ENCODE peak calls at places on chromosomes 11 and 22, in nine cellular contexts. One of them, this sample, is unnamed.

GRCh38 chr11:29251738-29252137 is 765.1 kb downstream of the KCNA4 start:
- DNase-seq in pancreas: no peak
- DNase-seq in esophagus squamous epithelium: no peak
- DNase-seq in HAP-1: no peak
- DNase-seq in A673: no peak
- DNase-seq in CD4-positive, alpha-beta memory T cell: no peak
- DNase-seq in cardiac muscle cell: no peak
- DNase-seq in Caco-2: no peak
- DNase-seq in fibroblast of lung: no peak
- DNase-seq in this sample: no peak

GRCh38 chr11:114061053-114062049 is 1.8 kb downstream of the ZBTB16 start:
- DNase-seq in cardiac muscle cell: no peak
- DNase-seq in A673: peak; percentile 70
- DNase-seq in CD4-positive, alpha-beta memory T cell: no peak
- DNase-seq in Caco-2: no peak
- DNase-seq in esophagus squamous epithelium: no peak
- DNase-seq in pancreas: peak; percentile 77
- DNase-seq in fibroblast of lung: peak; percentile 68
- DNase-seq in HAP-1: no peak
- DNase-seq in this sample: peak; percentile 59

GRCh38 chr22:40855960-40856512 is 403 bp downstream of the ST13 start:
- DNase-seq in A673: peak; percentile 43
- DNase-seq in esophagus squamous epithelium: no peak
- DNase-seq in HAP-1: peak; percentile 53
- DNase-seq in CD4-positive, alpha-beta memory T cell: no peak
- DNase-seq in Caco-2: peak; percentile 37
- DNase-seq in cardiac muscle cell: peak; percentile 43
- DNase-seq in pancreas: no peak
- DNase-seq in fibroblast of lung: peak; percentile 29
- DNase-seq in this sample: peak; percentile 43

GRCh38 chr11:4161305-4161704 is 66.7 kb downstream of the RRM1 start:
- DNase-seq in pancreas: no peak
- DNase-seq in esophagus squamous epithelium: no peak
- DNase-seq in A673: no peak
- DNase-seq in Caco-2: no peak
- DNase-seq in CD4-positive, alpha-beta memory T cell: no peak
- DNase-seq in fibroblast of lung: no peak
- DNase-seq in HAP-1: no peak
- DNase-seq in cardiac muscle cell: no peak
- DNase-seq in this sample: no peak

GRCh38 chr11:3166268-3167142 is 1.4 kb upstream of the OSBPL5 start:
- DNase-seq in fibroblast of lung: no peak
- DNase-seq in CD4-positive, alpha-beta memory T cell: no peak
- DNase-seq in cardiac muscle cell: no peak
- DNase-seq in Caco-2: no peak
- DNase-seq in pancreas: peak; percentile 49
- DNase-seq in A673: no peak
- DNase-seq in esophagus squamous epithelium: no peak
- DNase-seq in HAP-1: peak; percentile 46
- DNase-seq in this sample: no peak

GRCh38 chr11:58513747-58514367 is 6.0 kb upstream of the OR5B21 start:
- DNase-seq in pancreas: no peak
- DNase-seq in fibroblast of lung: peak; percentile 74
- DNase-seq in Caco-2: peak; percentile 49
- DNase-seq in esophagus squamous epithelium: no peak
- DNase-seq in cardiac muscle cell: peak; percentile 52
- DNase-seq in CD4-positive, alpha-beta memory T cell: no peak
- DNase-seq in A673: peak; percentile 78
- DNase-seq in HAP-1: peak; percentile 62
- DNase-seq in this sample: no peak

GRCh38 chr11:67466367-67466766 is 2.7 kb downstream of the TMEM134 start:
- DNase-seq in A673: no peak
- DNase-seq in pancreas: no peak
- DNase-seq in fibroblast of lung: no peak
- DNase-seq in CD4-positive, alpha-beta memory T cell: no peak
- DNase-seq in Caco-2: peak; percentile 34
- DNase-seq in HAP-1: no peak
- DNase-seq in cardiac muscle cell: no peak
- DNase-seq in esophagus squamous epithelium: no peak
- DNase-seq in this sample: peak; percentile 35

GRCh38 chr11:95299078-95299611 is 68.1 kb upstream of the SESN3 start:
- DNase-seq in Caco-2: peak; percentile 57
- DNase-seq in pancreas: no peak
- DNase-seq in HAP-1: peak; percentile 25
- DNase-seq in A673: no peak
- DNase-seq in cardiac muscle cell: no peak
- DNase-seq in esophagus squamous epithelium: no peak
- DNase-seq in CD4-positive, alpha-beta memory T cell: peak; percentile 30
- DNase-seq in fibroblast of lung: peak; percentile 22
- DNase-seq in this sample: no peak

GRCh38 chr11:96969251-96969650 is 579.4 kb downstream of the JRKL start:
- DNase-seq in A673: no peak
- DNase-seq in esophagus squamous epithelium: no peak
- DNase-seq in CD4-positive, alpha-beta memory T cell: no peak
- DNase-seq in pancreas: no peak
- DNase-seq in HAP-1: no peak
- DNase-seq in fibroblast of lung: no peak
- DNase-seq in Caco-2: no peak
- DNase-seq in cardiac muscle cell: no peak
- DNase-seq in this sample: no peak

GRCh38 chr11:12512826-12513395 is 135.5 kb downstream of the PARVA start:
- DNase-seq in HAP-1: no peak
- DNase-seq in Caco-2: no peak
- DNase-seq in CD4-positive, alpha-beta memory T cell: no peak
- DNase-seq in cardiac muscle cell: no peak
- DNase-seq in A673: no peak
- DNase-seq in fibroblast of lung: no peak
- DNase-seq in pancreas: no peak
- DNase-seq in esophagus squamous epithelium: no peak
- DNase-seq in this sample: no peak
- H3K36me3 ChIP-seq in HAP-1: no peaks in the 10 kb centered on the region
- H3K36me3 ChIP-seq in Caco-2: no peaks in the 10 kb centered on the region
- H3K36me3 ChIP-seq in CD4-positive, alpha-beta memory T cell: no peaks in the 10 kb centered on the region
- H3K36me3 ChIP-seq in cardiac muscle cell: no peaks in the 10 kb centered on the region
- H3K36me3 ChIP-seq in A673: no peaks in the 10 kb centered on the region
- H3K36me3 ChIP-seq in fibroblast of lung: peaks cover 5% of the 10 kb centered on the region
- H3K36me3 ChIP-seq in pancreas: peaks cover 17% of the 10 kb centered on the region
- H3K36me3 ChIP-seq in esophagus squamous epithelium: no peaks in the 10 kb centered on the region
- H3K36me3 ChIP-seq in this sample: no peaks in the 10 kb centered on the region

DNA sequence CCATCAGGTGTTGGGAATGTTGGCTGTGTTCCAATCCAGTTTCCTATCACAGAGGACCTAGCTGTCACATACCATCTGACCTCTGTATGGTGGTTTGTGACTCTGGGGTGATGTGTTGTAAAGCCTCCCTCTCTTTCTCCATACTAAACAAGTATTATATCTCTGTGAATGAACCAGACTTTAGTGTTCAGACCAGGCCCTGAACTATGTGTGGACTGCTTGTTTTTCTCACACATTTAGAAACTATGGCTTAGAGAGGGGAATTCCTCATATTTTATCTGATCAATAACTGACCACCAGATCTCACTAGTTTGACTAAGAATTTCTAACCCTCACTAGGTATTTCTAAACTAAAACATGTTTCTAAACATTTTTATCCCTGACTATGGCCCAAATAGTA is 17.5 kb downstream of the NCR3LG1 start:
- DNase-seq in esophagus squamous epithelium: no peak
- DNase-seq in CD4-positive, alpha-beta memory T cell: no peak
- DNase-seq in Caco-2: no peak
- DNase-seq in pancreas: no peak
- DNase-seq in A673: no peak
- DNase-seq in HAP-1: no peak
- DNase-seq in cardiac muscle cell: no peak
- DNase-seq in fibroblast of lung: no peak
- DNase-seq in this sample: no peak
- H3K9me3 ChIP-seq in esophagus squamous epithelium: peaks cover 59% of the 10 kb centered on the region
- H3K9me3 ChIP-seq in CD4-positive, alpha-beta memory T cell: peaks cover 26% of the 10 kb centered on the region
- H3K9me3 ChIP-seq in Caco-2: peaks cover 42% of the 10 kb centered on the region
- H3K9me3 ChIP-seq in pancreas: no peaks in the 10 kb centered on the region
- H3K9me3 ChIP-seq in A673: peaks cover 26% of the 10 kb centered on the region
- H3K9me3 ChIP-seq in HAP-1: peaks cover 28% of the 10 kb centered on the region
- H3K9me3 ChIP-seq in cardiac muscle cell: no peaks in the 10 kb centered on the region
- H3K9me3 ChIP-seq in fibroblast of lung: peaks cover 9% of the 10 kb centered on the region
- H3K9me3 ChIP-seq in this sample: no peaks in the 10 kb centered on the region

GRCh38 chr11:81916459-81916858 is 817.2 kb downstream of the FAM181B start:
- DNase-seq in esophagus squamous epithelium: no peak
- DNase-seq in Caco-2: no peak
- DNase-seq in HAP-1: no peak
- DNase-seq in CD4-positive, alpha-beta memory T cell: no peak
- DNase-seq in cardiac muscle cell: no peak
- DNase-seq in A673: no peak
- DNase-seq in fibroblast of lung: no peak
- DNase-seq in pancreas: no peak
- DNase-seq in this sample: no peak

GRCh38 chr11:81913793-81914192 is 819.9 kb downstream of the FAM181B start:
- DNase-seq in CD4-positive, alpha-beta memory T cell: no peak
- DNase-seq in esophagus squamous epithelium: no peak
- DNase-seq in fibroblast of lung: no peak
- DNase-seq in A673: no peak
- DNase-seq in pancreas: no peak
- DNase-seq in HAP-1: no peak
- DNase-seq in cardiac muscle cell: no peak
- DNase-seq in Caco-2: no peak
- DNase-seq in this sample: no peak

GRCh38 chr11:81915045-81915444 is 818.6 kb downstream of the FAM181B start:
- DNase-seq in Caco-2: no peak
- DNase-seq in CD4-positive, alpha-beta memory T cell: no peak
- DNase-seq in A673: peak; percentile 14
- DNase-seq in HAP-1: no peak
- DNase-seq in fibroblast of lung: peak; percentile 0
- DNase-seq in cardiac muscle cell: no peak
- DNase-seq in esophagus squamous epithelium: no peak
- DNase-seq in pancreas: no peak
- DNase-seq in this sample: no peak
- H3K36me3 ChIP-seq in Caco-2: no peaks in the 10 kb centered on the region
- H3K36me3 ChIP-seq in CD4-positive, alpha-beta memory T cell: no peaks in the 10 kb centered on the region
- H3K36me3 ChIP-seq in A673: no peaks in the 10 kb centered on the region
- H3K36me3 ChIP-seq in HAP-1: no peaks in the 10 kb centered on the region
- H3K36me3 ChIP-seq in fibroblast of lung: no peaks in the 10 kb centered on the region
- H3K36me3 ChIP-seq in cardiac muscle cell: no peaks in the 10 kb centered on the region
- H3K36me3 ChIP-seq in esophagus squamous epithelium: no peaks in the 10 kb centered on the region
- H3K36me3 ChIP-seq in pancreas: no peaks in the 10 kb centered on the region
- H3K36me3 ChIP-seq in this sample: no peaks in the 10 kb centered on the region

DNA sequence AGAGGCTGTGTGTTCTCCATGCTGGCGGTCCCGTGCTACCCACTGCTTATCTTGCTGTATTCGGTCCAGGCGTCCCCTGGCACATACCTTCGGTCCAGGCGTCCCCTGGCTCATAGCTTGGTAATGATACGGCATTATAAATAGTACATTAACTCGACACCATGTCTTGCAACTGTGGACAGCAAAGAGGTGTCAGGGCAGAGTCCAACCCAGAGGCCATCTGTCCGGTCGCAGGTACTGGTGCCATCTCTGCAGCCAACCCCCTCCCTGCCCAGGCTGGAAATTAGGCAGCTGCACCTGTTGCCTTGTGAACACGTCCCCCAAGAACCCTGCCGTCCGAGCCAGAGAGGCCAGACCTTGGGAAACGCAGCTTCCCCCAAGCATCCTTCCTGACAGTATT is 634.3 kb downstream of the BRD1 start:
- DNase-seq in esophagus squamous epithelium: no peak
- DNase-seq in A673: no peak
- DNase-seq in Caco-2: no peak
- DNase-seq in cardiac muscle cell: no peak
- DNase-seq in HAP-1: no peak
- DNase-seq in pancreas: no peak
- DNase-seq in fibroblast of lung: no peak
- DNase-seq in CD4-positive, alpha-beta memory T cell: no peak
- DNase-seq in this sample: no peak
- H3K9me3 ChIP-seq in esophagus squamous epithelium: no peaks in the 10 kb centered on the region
- H3K9me3 ChIP-seq in A673: no peaks in the 10 kb centered on the region
- H3K9me3 ChIP-seq in Caco-2: no peaks in the 10 kb centered on the region
- H3K9me3 ChIP-seq in cardiac muscle cell: no peaks in the 10 kb centered on the region
- H3K9me3 ChIP-seq in HAP-1: no peaks in the 10 kb centered on the region
- H3K9me3 ChIP-seq in pancreas: no peaks in the 10 kb centered on the region
- H3K9me3 ChIP-seq in fibroblast of lung: no peaks in the 10 kb centered on the region
- H3K9me3 ChIP-seq in CD4-positive, alpha-beta memory T cell: no peaks in the 10 kb centered on the region
- H3K9me3 ChIP-seq in this sample: no peaks in the 10 kb centered on the region

GRCh38 chr11:70109903-70110302 is 31.8 kb downstream of the ANO1 start:
- DNase-seq in cardiac muscle cell: no peak
- DNase-seq in HAP-1: no peak
- DNase-seq in A673: no peak
- DNase-seq in fibroblast of lung: no peak
- DNase-seq in pancreas: no peak
- DNase-seq in Caco-2: no peak
- DNase-seq in CD4-positive, alpha-beta memory T cell: no peak
- DNase-seq in esophagus squamous epithelium: no peak
- DNase-seq in this sample: no peak
- H3K36me3 ChIP-seq in cardiac muscle cell: no peaks in the 10 kb centered on the region
- H3K36me3 ChIP-seq in HAP-1: no peaks in the 10 kb centered on the region
- H3K36me3 ChIP-seq in A673: no peaks in the 10 kb centered on the region
- H3K36me3 ChIP-seq in fibroblast of lung: no peaks in the 10 kb centered on the region
- H3K36me3 ChIP-seq in pancreas: no peaks in the 10 kb centered on the region
- H3K36me3 ChIP-seq in Caco-2: no peaks in the 10 kb centered on the region
- H3K36me3 ChIP-seq in CD4-positive, alpha-beta memory T cell: no peaks in the 10 kb centered on the region
- H3K36me3 ChIP-seq in esophagus squamous epithelium: no peaks in the 10 kb centered on the region
- H3K36me3 ChIP-seq in this sample: no peaks in the 10 kb centered on the region

GRCh38 chr22:10781571-10782403 is 4746.2 kb upstream of the OR11H1 start:
- DNase-seq in Caco-2: no peak
- DNase-seq in cardiac muscle cell: no peak
- DNase-seq in pancreas: no peak
- DNase-seq in CD4-positive, alpha-beta memory T cell: no peak
- DNase-seq in esophagus squamous epithelium: no peak
- DNase-seq in A673: no peak
- DNase-seq in HAP-1: no peak
- DNase-seq in fibroblast of lung: no peak
- DNase-seq in this sample: no peak
- H3K9me3 ChIP-seq in Caco-2: peaks cover 6% of the 10 kb centered on the region
- H3K9me3 ChIP-seq in cardiac muscle cell: peaks cover 12% of the 10 kb centered on the region
- H3K9me3 ChIP-seq in pancreas: no peaks in the 10 kb centered on the region
- H3K9me3 ChIP-seq in CD4-positive, alpha-beta memory T cell: peaks cover 6% of the 10 kb centered on the region
- H3K9me3 ChIP-seq in esophagus squamous epithelium: peaks cover 32% of the 10 kb centered on the region
- H3K9me3 ChIP-seq in A673: peaks cover 56% of the 10 kb centered on the region
- H3K9me3 ChIP-seq in HAP-1: no peaks in the 10 kb centered on the region
- H3K9me3 ChIP-seq in fibroblast of lung: peaks cover 1% of the 10 kb centered on the region
- H3K9me3 ChIP-seq in this sample: no peaks in the 10 kb centered on the region

GRCh38 chr11:35580397-35580781 is 37.9 kb upstream of the FJX1 start:
- DNase-seq in CD4-positive, alpha-beta memory T cell: no peak
- DNase-seq in A673: no peak
- DNase-seq in fibroblast of lung: no peak
- DNase-seq in esophagus squamous epithelium: no peak
- DNase-seq in Caco-2: no peak
- DNase-seq in cardiac muscle cell: no peak
- DNase-seq in HAP-1: no peak
- DNase-seq in pancreas: no peak
- DNase-seq in this sample: no peak
- H3K36me3 ChIP-seq in CD4-positive, alpha-beta memory T cell: no peaks in the 10 kb centered on the region
- H3K36me3 ChIP-seq in A673: no peaks in the 10 kb centered on the region
- H3K36me3 ChIP-seq in fibroblast of lung: no peaks in the 10 kb centered on the region
- H3K36me3 ChIP-seq in esophagus squamous epithelium: no peaks in the 10 kb centered on the region
- H3K36me3 ChIP-seq in Caco-2: no peaks in the 10 kb centered on the region
- H3K36me3 ChIP-seq in cardiac muscle cell: no peaks in the 10 kb centered on the region
- H3K36me3 ChIP-seq in HAP-1: no peaks in the 10 kb centered on the region
- H3K36me3 ChIP-seq in pancreas: no peaks in the 10 kb centered on the region
- H3K36me3 ChIP-seq in this sample: no peaks in the 10 kb centered on the region

DNA sequence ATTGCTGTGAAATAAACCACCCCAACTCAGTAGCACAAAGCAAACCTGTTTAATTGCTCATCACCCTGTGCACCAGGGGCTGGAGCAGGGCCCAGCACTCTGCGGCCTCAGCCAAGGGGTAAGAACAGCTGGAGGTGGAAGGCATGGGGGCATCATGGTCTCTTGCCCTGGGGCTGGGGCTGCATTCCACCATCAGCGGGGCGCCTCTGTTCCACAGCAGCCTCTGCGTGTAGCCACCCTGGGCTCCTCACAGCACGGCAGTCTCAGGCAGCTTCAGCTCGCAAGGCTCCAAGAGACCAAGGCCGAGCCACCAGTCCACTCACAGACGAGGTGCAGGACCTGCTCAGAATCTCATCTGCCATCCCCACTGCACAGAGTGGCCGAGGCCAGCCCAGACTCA is 630.7 kb downstream of the TBC1D22A start:
- DNase-seq in fibroblast of lung: no peak
- DNase-seq in CD4-positive, alpha-beta memory T cell: no peak
- DNase-seq in pancreas: peak; percentile 34
- DNase-seq in cardiac muscle cell: no peak
- DNase-seq in A673: no peak
- DNase-seq in HAP-1: no peak
- DNase-seq in esophagus squamous epithelium: no peak
- DNase-seq in Caco-2: no peak
- DNase-seq in this sample: no peak
- H3K9me3 ChIP-seq in fibroblast of lung: no peaks in the 10 kb centered on the region
- H3K9me3 ChIP-seq in CD4-positive, alpha-beta memory T cell: no peaks in the 10 kb centered on the region
- H3K9me3 ChIP-seq in pancreas: no peaks in the 10 kb centered on the region
- H3K9me3 ChIP-seq in cardiac muscle cell: no peaks in the 10 kb centered on the region
- H3K9me3 ChIP-seq in A673: no peaks in the 10 kb centered on the region
- H3K9me3 ChIP-seq in HAP-1: no peaks in the 10 kb centered on the region
- H3K9me3 ChIP-seq in esophagus squamous epithelium: no peaks in the 10 kb centered on the region
- H3K9me3 ChIP-seq in Caco-2: no peaks in the 10 kb centered on the region
- H3K9me3 ChIP-seq in this sample: no peaks in the 10 kb centered on the region

This sample was measured in adrenal gland.